ENCODE peak calls at places on chromosomes 1 and 21, in six cellular contexts. V is CD4-positive, alpha-beta memory T cell; T is Peyer's patch; R is heart left ventricle; N is ovary; C is CD8-positive, alpha-beta memory T cell. J is an unnamed sample.

GRCh38 chr1:179788259-179788658 is 45.2 kb downstream of the FAM163A start:
- DNase-seq in V (no peak), R (no peak), C (no peak), T (no peak), N (no peak), J (no peak)

GRCh38 chr1:6704746-6705145 is 3.1 kb upstream of the DNAJC11 start:
- DNase-seq in T (no peak), C (no peak), R (no peak), V (no peak), N (no peak), J (no peak)

GRCh38 chr1:84973493-84974334 is 23.2 kb downstream of the MCOLN2 start:
- DNase-seq in C (no peak), V (peak; percentile 25), N (no peak), R (no peak), T (no peak), J (no peak)

GRCh38 chr1:58857673-58858343 is 74.0 kb upstream of the JUN start:
- DNase-seq in C (no peak), R (no peak), N (no peak), T (no peak), V (peak; percentile 36), J (no peak)

GRCh38 chr1:32924881-32925344 is 23.7 kb upstream of the TMEM54 start:
- DNase-seq in R (peak; percentile 34), N (no peak), T (peak; percentile 89), V (no peak), C (no peak), J (no peak)

GRCh38 chr1:186244825-186245224 is 130.2 kb downstream of the TPR start:
- DNase-seq in N (no peak), V (no peak), T (no peak), C (no peak), R (peak; percentile 24), J (no peak)

GRCh38 chr1:214935258-214935657 is 147.3 kb upstream of the KCNK2 start:
- DNase-seq in C (no peak), N (no peak), T (no peak), R (no peak), V (no peak), J (no peak)

GRCh38 chr1:152218762-152219436 is 5.1 kb downstream of the HRNR start:
- DNase-seq in N (no peak), C (no peak), R (no peak), T (no peak), V (peak; percentile 25), J (no peak)

GRCh38 chr1:66576645-66577044 is 42.7 kb downstream of the SGIP1 start:
- DNase-seq in C (no peak), V (no peak), N (no peak), T (no peak), R (peak; percentile 32), J (peak; percentile 51)

GRCh38 chr1:171219751-171220385 is 28.4 kb upstream of the FMO1 start:
- DNase-seq in V (no peak), N (no peak), R (no peak), T (no peak), C (no peak), J (no peak)

GRCh38 chr1:239718997-239719628 is 332.7 kb downstream of the CHRM3 start:
- DNase-seq in T (no peak), C (peak; percentile 13), V (no peak), R (no peak), N (no peak), J (no peak)

GRCh38 chr1:237932806-237933205 is 42.1 kb upstream of the ZP4 start:
- DNase-seq in R (no peak), N (no peak), C (no peak), V (no peak), T (no peak), J (no peak)

GRCh38 chr1:10657080-10657847 is 139.2 kb downstream of the CASZ1 start:
- DNase-seq in V (no peak), C (no peak), T (no peak), N (no peak), R (no peak), J (no peak)
- H3K4me1 ChIP-seq in V (no peaks in the 10 kb centered on the region), C (no peaks in the 10 kb centered on the region), T (no peaks in the 10 kb centered on the region), N (no peaks in the 10 kb centered on the region), R (no peaks in the 10 kb centered on the region), J (no peaks in the 10 kb centered on the region)

DNA sequence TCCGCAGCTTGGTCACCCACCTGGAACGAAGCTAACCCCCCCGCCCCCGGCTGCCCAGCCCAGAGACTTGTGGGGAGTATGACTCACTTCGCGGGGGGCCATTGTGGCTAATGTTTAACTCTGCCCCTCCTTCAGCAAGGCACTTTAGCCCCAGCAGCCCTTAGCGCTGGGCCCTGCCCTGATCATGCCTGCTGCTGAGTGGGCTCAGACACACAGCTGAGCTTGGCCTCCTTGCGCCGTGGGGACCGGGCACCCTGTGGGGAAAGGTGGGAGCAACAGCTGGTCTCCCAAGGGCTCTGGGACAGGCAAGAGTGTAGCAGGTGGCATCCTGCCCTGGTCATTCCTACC is 6.3 kb upstream of the LAD1 start:
- DNase-seq in V (no peak), N (no peak), C (no peak), R (no peak), T (peak; percentile 90), J (no peak)
- H3K4me1 ChIP-seq in V (no peaks in the 10 kb centered on the region), N (no peaks in the 10 kb centered on the region), C (no peaks in the 10 kb centered on the region), R (no peaks in the 10 kb centered on the region), T (no peaks in the 10 kb centered on the region), J (no peaks in the 10 kb centered on the region)

GRCh38 chr1:41719128-41719527 is 199.6 kb downstream of the HIVEP3 start:
- DNase-seq in C (no peak), R (no peak), V (no peak), T (no peak), N (no peak), J (no peak)

GRCh38 chr1:41721039-41721438 is 197.7 kb downstream of the HIVEP3 start:
- DNase-seq in V (no peak), N (no peak), R (no peak), T (no peak), C (no peak), J (no peak)

GRCh38 chr1:41719590-41719989 is 199.1 kb downstream of the HIVEP3 start:
- DNase-seq in V (no peak), R (no peak), T (peak; percentile 7), N (no peak), C (no peak), J (no peak)

GRCh38 chr1:41724248-41724647 is 194.5 kb downstream of the HIVEP3 start:
- DNase-seq in R (no peak), V (no peak), T (no peak), C (no peak), N (no peak), J (no peak)

DNA sequence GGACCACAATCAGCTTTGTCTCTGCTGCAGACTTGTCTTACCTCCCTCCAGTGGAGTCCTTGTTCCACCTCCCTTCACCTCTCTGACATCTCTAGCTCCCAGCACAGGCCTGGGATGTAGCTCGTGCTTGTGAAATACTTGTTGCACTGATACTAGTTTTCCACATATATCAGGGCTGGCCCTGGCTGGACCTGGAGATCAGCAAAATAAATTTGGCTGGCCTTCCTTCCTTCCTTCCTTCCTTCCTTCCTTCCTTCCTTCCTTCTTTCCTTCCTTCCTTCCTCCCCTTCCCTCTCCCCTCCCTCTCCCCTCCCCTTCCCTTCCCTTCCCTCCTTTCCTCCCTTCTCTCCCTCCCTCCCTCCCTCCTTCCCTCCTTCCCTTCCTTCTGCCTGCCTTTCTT is 196.5 kb downstream of the HIVEP3 start:
- DNase-seq in T (no peak), V (no peak), C (no peak), N (no peak), R (no peak), J (no peak)
- H3K4me1 ChIP-seq in T (no peaks in the 10 kb centered on the region), V (peaks cover 20% of the 10 kb centered on the region), C (peaks cover 11% of the 10 kb centered on the region), N (no peaks in the 10 kb centered on the region), R (no peaks in the 10 kb centered on the region), J (no peaks in the 10 kb centered on the region)

DNA sequence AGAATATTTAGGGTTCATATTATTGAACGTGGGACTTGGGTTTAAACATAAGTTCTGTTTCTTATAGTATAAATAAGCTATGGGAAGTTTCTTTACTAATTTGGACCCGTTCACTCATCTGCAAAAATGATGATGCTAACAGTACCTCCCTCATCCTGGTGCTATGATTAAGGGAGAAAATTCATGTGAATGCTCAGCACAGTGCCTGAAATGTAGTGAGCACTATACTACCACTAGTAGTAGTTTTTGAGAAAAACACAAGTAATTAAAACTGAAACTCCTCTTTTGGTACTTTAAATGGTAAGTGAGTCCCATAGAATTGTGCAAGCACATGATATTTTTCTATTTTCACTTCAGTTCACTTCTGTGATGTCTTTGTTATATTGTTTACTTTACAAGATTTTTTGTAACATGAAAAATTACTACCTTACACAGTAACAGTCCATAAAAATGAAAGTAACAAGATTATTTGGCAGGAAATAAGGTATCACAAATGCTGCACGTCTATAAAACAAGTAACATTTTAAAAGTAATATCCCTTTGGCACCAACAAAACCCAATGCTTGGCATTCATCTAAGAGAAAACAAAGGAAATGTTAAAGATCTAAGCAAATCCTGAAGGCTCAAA is 11.3 kb upstream of the PTPRC start:
- DNase-seq in N (no peak), V (no peak), C (no peak), T (no peak), R (no peak), J (no peak)
- H3K4me1 ChIP-seq in N (no peaks in the 10 kb centered on the region), V (peaks cover 100% of the 10 kb centered on the region), C (peaks cover 98% of the 10 kb centered on the region), T (no peaks in the 10 kb centered on the region), R (no peaks in the 10 kb centered on the region), J (no peaks in the 10 kb centered on the region)

GRCh38 chr1:234979316-234980223 is 149.1 kb downstream of the TOMM20 start:
- DNase-seq in R (no peak), N (no peak), T (no peak), C (no peak), V (no peak), J (no peak)
- H3K4me1 ChIP-seq in R (peaks cover 43% of the 10 kb centered on the region), N (peaks cover 34% of the 10 kb centered on the region), T (peaks cover 44% of the 10 kb centered on the region), C (peaks cover 38% of the 10 kb centered on the region), V (peaks cover 70% of the 10 kb centered on the region), J (peaks cover 18% of the 10 kb centered on the region)

DNA sequence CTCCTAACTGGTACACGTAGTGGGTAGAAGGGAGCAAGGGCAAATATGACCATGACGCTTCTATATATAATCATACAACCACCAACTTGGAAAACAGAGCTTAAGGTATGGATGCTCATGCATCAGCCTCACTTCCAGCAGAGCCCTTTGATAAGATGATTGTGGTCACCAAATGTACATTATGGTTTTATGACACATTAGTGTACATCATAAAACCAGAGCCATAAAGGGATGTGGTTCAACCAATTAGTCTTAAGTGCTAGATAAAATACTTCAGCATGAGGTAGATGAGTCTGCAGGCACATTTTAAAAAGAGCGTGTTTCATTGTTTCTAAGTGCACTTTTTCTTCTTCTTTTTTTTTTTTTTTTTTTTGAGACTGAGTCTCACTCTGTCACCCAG is 43.7 kb downstream of the NIBAN1 start:
- DNase-seq in C (peak; percentile 34), R (no peak), V (no peak), T (no peak), N (no peak), J (no peak)
- H3K4me1 ChIP-seq in C (no peaks in the 10 kb centered on the region), R (no peaks in the 10 kb centered on the region), V (no peaks in the 10 kb centered on the region), T (no peaks in the 10 kb centered on the region), N (no peaks in the 10 kb centered on the region), J (no peaks in the 10 kb centered on the region)

DNA sequence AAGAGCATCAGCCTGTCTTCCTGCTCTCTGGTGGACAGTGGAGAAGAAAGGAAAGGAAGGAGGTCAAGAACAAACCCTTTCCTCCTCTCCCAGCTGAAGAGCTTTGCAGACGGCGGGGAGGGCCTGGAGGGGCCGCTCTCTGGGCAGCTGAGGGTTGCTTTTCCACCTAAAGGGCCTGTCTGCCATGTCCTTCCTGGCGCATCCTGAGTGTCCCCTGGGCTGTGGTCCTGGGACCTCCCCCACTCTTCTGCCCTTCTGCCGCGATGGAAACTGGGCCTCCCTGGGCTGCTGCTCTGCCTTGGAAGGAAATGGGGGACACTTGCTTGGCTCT is 107.0 kb downstream of the ETS2 start:
- DNase-seq in C (no peak), T (no peak), N (no peak), V (no peak), R (no peak), J (no peak)
- H3K4me1 ChIP-seq in C (no peaks in the 10 kb centered on the region), T (no peaks in the 10 kb centered on the region), N (peaks cover 19% of the 10 kb centered on the region), V (no peaks in the 10 kb centered on the region), R (peaks cover 12% of the 10 kb centered on the region), J (peaks cover 12% of the 10 kb centered on the region)